ENCODE peak calls at places on chromosomes 3 and 15, in seven cellular contexts. T is HCT116, E is HepG2, P is Panc1, J is upper lobe of left lung, R is K562, B is GM12878. F is an unnamed sample. For H3K9me3, the result is how much of the 10 kb centered on the place peaks cover.

GRCh38 chr3:185070491-185071335 is 82.1 kb downstream of the C3orf70 start:
- ATAC-seq in T (peak), E (peak), P (peak), J (no peak), R (peak), B (peak), F (peak)

GRCh38 chr3:55556622-55557531 is 69.8 kb upstream of the WNT5A start:
- ATAC-seq in T (no peak), E (no peak), P (no peak), J (no peak), R (no peak), B (no peak), F (no peak)

GRCh38 chr15:39140060-39140604 is 440.7 kb upstream of the THBS1 start:
- ATAC-seq in T (peak), E (peak), P (peak), J (no peak), R (peak), B (peak), F (no peak)

GRCh38 chr15:78979456-78980320 is 34.8 kb upstream of the CTSH start:
- ATAC-seq in T (peak), E (peak), P (peak), J (peak), R (peak), B (peak), F (peak)

GRCh38 chr3:99855900-99856299 is 38.2 kb downstream of the CMSS1 start:
- ATAC-seq in T (no peak), E (no peak), P (no peak), J (no peak), R (no peak), B (no peak), F (no peak)

GRCh38 chr15:78950906-78951840 is 6.3 kb upstream of the CTSH start:
- ATAC-seq in T (peak), E (peak), P (peak), J (peak), R (no peak), B (peak), F (no peak)

GRCh38 chr15:24763891-24764290 is 88.3 kb downstream of the NPAP1 start:
- ATAC-seq in T (no peak), E (no peak), P (no peak), J (no peak), R (no peak), B (no peak), F (no peak)

GRCh38 chr3:100047455-100048141 is 66.7 kb downstream of the FILIP1L start:
- ATAC-seq in T (peak), E (peak), P (peak), J (no peak), R (peak), B (peak), F (peak)

GRCh38 chr3:35071768-35072167 is 567.6 kb upstream of the ARPP21 start:
- ATAC-seq in T (no peak), E (no peak), P (no peak), J (no peak), R (no peak), B (no peak), F (no peak)

GRCh38 chr15:87347806-87348515 is 908.6 kb downstream of the NTRK3 start:
- ATAC-seq in T (no peak), E (no peak), P (no peak), J (no peak), R (no peak), B (no peak), F (no peak)

GRCh38 chr3:55471522-55472280 is 15.4 kb downstream of the WNT5A start:
- ATAC-seq in T (no peak), E (no peak), P (no peak), J (no peak), R (no peak), B (no peak), F (peak)

GRCh38 chr15:39083213-39083612 is 497.7 kb upstream of the THBS1 start:
- ATAC-seq in T (no peak), E (no peak), P (no peak), J (no peak), R (no peak), B (no peak), F (no peak)

GRCh38 chr15:85474700-85475316 is 94.4 kb downstream of the AKAP13 start:
- ATAC-seq in T (peak), E (no peak), P (no peak), J (no peak), R (no peak), B (peak), F (no peak)

GRCh38 chr3:134753999-134754742 is 40.9 kb upstream of the EPHB1 start:
- ATAC-seq in T (peak), E (peak), P (no peak), J (no peak), R (no peak), B (peak), F (no peak)
- TF ChIP-seq CTCF in T (peak), E (no peak), P (no peak), J (no peak), R (no peak), B (no peak), F (no peak)

GRCh38 chr3:148648685-148649352 is 48.9 kb upstream of the AGTR1 start:
- ATAC-seq in T (peak), E (no peak), P (no peak), J (no peak), R (no peak), B (no peak), F (no peak)
- H3K9me3 ChIP-seq in T (under half), E (under half), P (under half), J (under half), R (under half), B (under half), F (under half)

DNA sequence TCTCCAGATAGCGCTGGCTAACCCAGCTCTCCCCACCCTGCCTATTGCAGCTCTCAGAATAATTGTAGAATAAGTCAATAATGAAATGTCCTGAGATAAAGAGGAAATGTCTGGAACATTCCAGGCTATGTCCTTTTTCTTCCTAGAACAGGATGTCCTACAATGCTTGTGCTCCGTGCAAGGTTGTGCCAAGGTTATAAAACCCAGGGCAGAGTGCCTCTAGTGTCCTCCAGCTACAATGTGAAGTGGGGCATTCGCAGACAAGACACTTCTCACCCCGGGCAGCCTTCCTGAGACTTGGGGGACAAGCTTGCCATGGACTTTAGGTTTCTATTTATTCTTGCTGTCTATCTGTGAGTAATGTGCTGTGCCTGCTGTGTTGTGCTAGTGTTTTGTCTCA is 900.6 kb downstream of the TUSC7 start:
- ATAC-seq in T (no peak), E (no peak), P (no peak), J (no peak), R (no peak), B (no peak), F (no peak)
- TF ChIP-seq POLR2AphosphoS5 in T (no peak), E (no peak), P (no peak), J (no peak), R (no peak), B (no peak), F (no peak)

DNA sequence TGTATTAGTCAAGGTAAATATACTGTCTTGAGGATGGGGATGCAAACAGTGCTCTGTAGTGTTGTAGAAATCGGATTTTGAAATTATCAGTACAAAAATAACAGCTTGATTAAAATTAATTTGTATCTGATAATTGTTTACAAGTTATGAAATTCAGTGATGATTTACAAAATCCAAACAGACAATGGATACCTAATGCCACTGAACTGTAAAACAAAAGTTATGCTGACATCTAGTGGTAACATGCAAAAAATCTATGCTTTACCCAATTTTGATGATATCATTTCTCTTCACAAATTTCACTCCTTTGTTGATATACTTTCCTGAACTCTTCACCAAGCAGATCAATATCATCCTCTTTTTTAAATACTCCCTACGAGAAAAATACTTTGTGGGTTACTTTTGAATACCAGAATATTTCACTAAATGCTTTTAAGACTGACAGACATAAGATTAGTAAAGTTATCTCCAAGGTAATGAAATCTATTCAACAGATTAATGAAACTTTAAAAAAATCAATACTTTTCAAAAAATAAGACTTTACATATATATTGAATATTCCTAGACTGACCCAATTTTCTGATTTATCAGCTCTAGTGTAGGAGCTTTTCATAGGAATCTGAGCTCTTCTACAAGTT is 36.0 kb downstream of the MNS1 start:
- ATAC-seq in T (peak), E (peak), P (peak), J (no peak), R (peak), B (peak), F (no peak)
- TF ChIP-seq CTCF in T (peak), E (peak), P (peak), J (no peak), R (no peak), B (peak), F (peak)

GRCh38 chr3:25493786-25494185 is 65.7 kb downstream of the RARB start:
- ATAC-seq in T (no peak), E (no peak), P (no peak), J (no peak), R (no peak), B (no peak), F (no peak)
- H3K9me3 ChIP-seq in T (under half), E (under half), P (under half), J (under half), R (under half), B (under half), F (under half)

GRCh38 chr15:23397779-23398178 is 43.2 kb downstream of the GOLGA8S start:
- ATAC-seq in T (no peak), E (no peak), P (no peak), J (no peak), R (no peak), B (no peak), F (no peak)
- TF ChIP-seq POLR2AphosphoS5 in T (no peak), E (no peak), P (no peak), J (no peak), R (no peak), B (no peak), F (no peak)

GRCh38 chr3:173397161-173398110 is at the start of gene NLGN1:
- ATAC-seq in T (no peak), E (peak), P (peak), J (peak), R (peak), B (no peak), F (peak)
- TF ChIP-seq CTCF in T (no peak), E (no peak), P (peak), J (no peak), R (no peak), B (no peak), F (peak)

DNA sequence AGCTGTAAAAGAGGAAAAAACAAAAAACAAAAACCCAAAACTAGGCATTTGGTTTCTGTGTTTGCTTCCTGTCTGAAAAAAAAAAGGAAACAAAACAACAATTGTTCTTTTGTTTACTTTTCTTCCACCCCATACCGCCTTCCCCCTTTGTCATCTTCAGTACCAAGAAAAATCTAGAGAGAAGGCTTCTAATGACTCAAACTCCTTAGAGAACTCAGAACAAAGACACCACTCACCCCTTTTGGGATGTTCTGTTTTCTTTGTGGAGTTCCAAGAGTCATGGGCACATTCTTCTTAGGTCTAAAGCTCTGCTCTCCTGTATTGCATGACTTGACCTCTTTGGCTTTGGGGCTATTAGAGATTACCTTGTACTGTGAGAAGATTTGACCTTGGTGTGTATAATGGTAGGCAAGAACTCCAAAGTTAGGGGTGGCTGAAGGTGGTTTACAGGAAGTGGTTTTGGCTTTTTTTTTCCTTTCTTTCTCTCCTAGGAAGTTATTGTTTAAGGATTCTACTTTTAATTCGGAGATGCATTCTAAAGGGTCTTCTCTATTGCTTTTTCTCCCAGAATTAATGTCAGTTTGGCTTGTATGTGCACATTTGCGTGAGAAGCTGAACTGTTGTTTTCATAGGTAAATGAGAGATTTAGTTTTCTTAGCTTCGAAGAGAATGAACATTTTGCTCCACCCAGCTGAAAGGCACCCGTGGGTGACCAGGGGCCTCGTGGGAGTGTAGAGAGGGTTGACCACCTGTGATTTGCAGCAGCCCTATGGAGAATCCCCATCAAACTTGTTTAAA is 39.5 kb upstream of the ZBTB20 start:
- ATAC-seq in T (peak), E (no peak), P (no peak), J (no peak), R (no peak), B (peak), F (no peak)
- H3K9me3 ChIP-seq in T (under half), E (under half), P (under half), J (under half), R (under half), B (under half), F (under half)